ENCODE peak calls at places on chromosomes 3 and 15, in ten cellular contexts. Q is DMS153; S is NK-92 treated with Interleukin-12 subunit alpha and Interleukin-12 subunit beta, amount 100 ng/mL, for 24 hours; F is EH; K is foreskin fibroblast; R is PC-3; L is anterior cingulate cortex; V is B cell; T is fibroblast of pulmonary artery; P is M059J. U is an unnamed sample.

GRCh38 chr15:68524753-68525584 is 53.8 kb upstream of the CORO2B start:
- DNase-seq in Q (no peak), S (no peak), F (peak), K (peak), R (no peak), L (no peak), V (no peak), T (peak), P (peak), U (peak)

GRCh38 chr15:33309602-33310276 is 1.0 kb upstream of the RYR3 start:
- DNase-seq in Q (peak), S (no peak), F (peak), K (no peak), R (peak), L (no peak), V (no peak), T (peak), P (no peak), U (peak)

GRCh38 chr3:177484926-177485325 is 287.6 kb upstream of the TBL1XR1 start:
- DNase-seq in Q (no peak), S (no peak), F (peak), K (no peak), R (no peak), L (no peak), V (no peak), T (no peak), P (no peak), U (peak)

GRCh38 chr3:194333212-194333980 is 17.7 kb downstream of the CPN2 start:
- DNase-seq in Q (no peak), S (no peak), F (peak), K (peak), R (peak), L (no peak), V (peak), T (peak), P (peak), U (peak)

GRCh38 chr15:96416934-96417759 is 86.6 kb downstream of the NR2F2 start:
- DNase-seq in Q (no peak), S (no peak), F (peak), K (no peak), R (no peak), L (no peak), V (no peak), T (peak), P (peak), U (peak)

GRCh38 chr15:101017041-101017754 is 98.0 kb downstream of the LRRK1 start:
- DNase-seq in Q (no peak), S (no peak), F (no peak), K (no peak), R (peak), L (no peak), V (no peak), T (no peak), P (no peak), U (no peak)

GRCh38 chr15:27382296-27382695 is 411.3 kb downstream of the GABRG3 start:
- DNase-seq in Q (no peak), S (no peak), F (no peak), K (no peak), R (no peak), L (no peak), V (no peak), T (no peak), P (no peak), U (no peak)

GRCh38 chr3:83454353-83454752 is 1504.4 kb upstream of the CADM2 start:
- DNase-seq in Q (no peak), S (no peak), F (no peak), K (no peak), R (no peak), L (no peak), V (no peak), T (no peak), P (no peak), U (no peak)

GRCh38 chr3:143627336-143627735 is 220.9 kb downstream of the SLC9A9 start:
- DNase-seq in Q (no peak), S (no peak), F (peak), K (peak), R (no peak), L (no peak), V (no peak), T (peak), P (peak), U (peak)

GRCh38 chr3:43363621-43364266 is 77.4 kb downstream of the SNRK start:
- DNase-seq in Q (no peak), S (no peak), F (no peak), K (peak), R (no peak), L (no peak), V (no peak), T (peak), P (no peak), U (peak)

GRCh38 chr15:82552861-82553260 is 12.6 kb upstream of the RPS17 start:
- DNase-seq in Q (no peak), S (no peak), F (no peak), K (no peak), R (no peak), L (no peak), V (no peak), T (no peak), P (no peak), U (no peak)

GRCh38 chr3:170211668-170212067 is 10.6 kb upstream of the PRKCI start:
- DNase-seq in Q (no peak), S (no peak), F (no peak), K (no peak), R (no peak), L (no peak), V (no peak), T (no peak), P (no peak), U (no peak)

GRCh38 chr3:78666458-78666800 is 1101.4 kb downstream of the ROBO1 start:
- DNase-seq in Q (no peak), S (no peak), F (peak), K (peak), R (peak), L (no peak), V (no peak), T (peak), P (peak), U (peak)

GRCh38 chr3:9732080-9732752 is 681 bp downstream of the BRPF1 start:
- DNase-seq in Q (no peak), S (no peak), F (peak), K (no peak), R (no peak), L (no peak), V (no peak), T (no peak), P (no peak), U (no peak)

U was measured in cardiac fibroblast.